ENCODE peak calls at places on chromosomes 2 and 18, in eight cellular contexts. U is progenitor cell of endocrine pancreas, L is adrenal gland, F is heart right ventricle, C is neural crest cell, X is heart left ventricle, G is GM23338, J is PC-3. W is an unnamed sample.
A peak's percentile ranks its signal among the peaks of the same experiment; 100 is the strongest.

GRCh38 chr2:71458413-71459083 is 5.2 kb downstream of the DYSF start:
- DNase-seq in U (no peak), L (no peak), F (peak; percentile 46), C (no peak), X (no peak), G (no peak), J (peak; percentile 35), W (no peak)

GRCh38 chr2:237291138-237291792 is 122.7 kb downstream of the COL6A3 start:
- DNase-seq in U (no peak), L (peak; percentile 95), F (peak; percentile 98), C (no peak), X (peak; percentile 93), G (peak; percentile 42), J (peak; percentile 98), W (no peak)

GRCh38 chr2:200509227-200509607 is 651 bp downstream of the KCTD18 start:
- DNase-seq in U (no peak), L (no peak), F (peak; percentile 5), C (no peak), X (no peak), G (peak; percentile 18), J (no peak), W (no peak)

GRCh38 chr18:9772847-9773677 is 65.0 kb downstream of the RAB31 start:
- DNase-seq in U (no peak), L (peak; percentile 50), F (no peak), C (no peak), X (no peak), G (no peak), J (no peak), W (no peak)

GRCh38 chr2:213159768-213160167 is 8.4 kb upstream of the IKZF2 start:
- DNase-seq in U (no peak), L (no peak), F (no peak), C (no peak), X (no peak), G (no peak), J (no peak), W (no peak)

GRCh38 chr2:158094487-158095092 is 7.1 kb upstream of the UPP2 start:
- DNase-seq in U (no peak), L (no peak), F (no peak), C (no peak), X (no peak), G (no peak), J (no peak), W (no peak)

GRCh38 chr2:224922142-224922727 is 120.0 kb downstream of the DOCK10 start:
- DNase-seq in U (no peak), L (no peak), F (no peak), C (no peak), X (no peak), G (no peak), J (no peak), W (no peak)

GRCh38 chr2:215843579-215843978 is 169.8 kb downstream of the MREG start:
- DNase-seq in U (no peak), L (peak; percentile 49), F (no peak), C (no peak), X (no peak), G (no peak), J (peak; percentile 93), W (no peak)

GRCh38 chr2:88874063-88874657 is 182.7 kb downstream of the RPIA start:
- DNase-seq in U (no peak), L (peak; percentile 30), F (peak; percentile 47), C (peak; percentile 6), X (no peak), G (peak; percentile 81), J (peak; percentile 76), W (peak; percentile 29)

GRCh38 chr2:64654063-64654811 is 524 bp upstream of the SERTAD2 start:
- DNase-seq in U (no peak), L (peak; percentile 83), F (peak; percentile 76), C (peak; percentile 72), X (peak; percentile 88), G (peak; percentile 76), J (peak; percentile 85), W (no peak)

GRCh38 chr2:691825-692224 is 14.6 kb upstream of the TMEM18 start:
- DNase-seq in U (no peak), L (no peak), F (no peak), C (no peak), X (no peak), G (no peak), J (no peak), W (no peak)

GRCh38 chr2:228545749-228546148 is 364.3 kb upstream of the SPHKAP start:
- DNase-seq in U (no peak), L (no peak), F (no peak), C (no peak), X (no peak), G (no peak), J (no peak), W (no peak)

GRCh38 chr18:63271881-63272299 is 47.7 kb downstream of the BCL2 start:
- DNase-seq in U (no peak), L (no peak), F (no peak), C (no peak), X (no peak), G (no peak), J (no peak), W (no peak)

GRCh38 chr2:172350844-172351480 is 76.4 kb upstream of the ITGA6 start:
- DNase-seq in U (no peak), L (peak; percentile 38), F (peak; percentile 84), C (no peak), X (peak; percentile 73), G (no peak), J (no peak), W (no peak)

GRCh38 chr2:168935810-168936581 is 34.9 kb downstream of the G6PC2 start:
- DNase-seq in U (no peak), L (no peak), F (no peak), C (no peak), X (no peak), G (no peak), J (peak; percentile 8), W (no peak)

GRCh38 chr18:9133225-9133624 is 3.4 kb upstream of the ANKRD12 start:
- DNase-seq in U (no peak), L (no peak), F (no peak), C (no peak), X (no peak), G (no peak), J (peak; percentile 41), W (no peak)

GRCh38 chr18:398866-399637 is 101.4 kb downstream of the COLEC12 start:
- DNase-seq in U (no peak), L (no peak), F (no peak), C (no peak), X (no peak), G (no peak), J (no peak), W (peak; percentile 65)

GRCh38 chr2:164661349-164661748 is 40.1 kb upstream of the GRB14 start:
- DNase-seq in U (no peak), L (no peak), F (no peak), C (no peak), X (no peak), G (no peak), J (peak; percentile 22), W (no peak)

GRCh38 chr2:73970850-73971471 is 13.7 kb upstream of the TET3 start:
- DNase-seq in U (no peak), L (peak; percentile 82), F (peak; percentile 82), C (no peak), X (peak; percentile 85), G (peak; percentile 45), J (no peak), W (peak; percentile 26)

GRCh38 chr18:12307871-12308385 is at the start of gene TUBB6:
- DNase-seq in U (no peak), L (peak; percentile 38), F (peak; percentile 81), C (peak; percentile 54), X (peak; percentile 90), G (peak; percentile 78), J (no peak), W (peak; percentile 71)

GRCh38 chr2:152443771-152444170 is 108.8 kb downstream of the FMNL2 start:
- DNase-seq in U (no peak), L (peak; percentile 35), F (no peak), C (no peak), X (no peak), G (no peak), J (no peak), W (no peak)

GRCh38 chr2:43593241-43593640 is 2.6 kb downstream of the THADA start:
- DNase-seq in U (no peak), L (no peak), F (no peak), C (no peak), X (no peak), G (no peak), J (no peak), W (no peak)

GRCh38 chr2:58553937-58554336 is 312.8 kb upstream of the FANCL start:
- DNase-seq in U (no peak), L (no peak), F (no peak), C (no peak), X (no peak), G (peak; percentile 72), J (peak; percentile 51), W (no peak)
- TF ChIP-seq CTCF in U (peak; percentile 42), L (no peak), F (no peak), C (peak; percentile 46), X (no peak), G (peak; percentile 79), J (peak; percentile 65), W (no peak)

DNA sequence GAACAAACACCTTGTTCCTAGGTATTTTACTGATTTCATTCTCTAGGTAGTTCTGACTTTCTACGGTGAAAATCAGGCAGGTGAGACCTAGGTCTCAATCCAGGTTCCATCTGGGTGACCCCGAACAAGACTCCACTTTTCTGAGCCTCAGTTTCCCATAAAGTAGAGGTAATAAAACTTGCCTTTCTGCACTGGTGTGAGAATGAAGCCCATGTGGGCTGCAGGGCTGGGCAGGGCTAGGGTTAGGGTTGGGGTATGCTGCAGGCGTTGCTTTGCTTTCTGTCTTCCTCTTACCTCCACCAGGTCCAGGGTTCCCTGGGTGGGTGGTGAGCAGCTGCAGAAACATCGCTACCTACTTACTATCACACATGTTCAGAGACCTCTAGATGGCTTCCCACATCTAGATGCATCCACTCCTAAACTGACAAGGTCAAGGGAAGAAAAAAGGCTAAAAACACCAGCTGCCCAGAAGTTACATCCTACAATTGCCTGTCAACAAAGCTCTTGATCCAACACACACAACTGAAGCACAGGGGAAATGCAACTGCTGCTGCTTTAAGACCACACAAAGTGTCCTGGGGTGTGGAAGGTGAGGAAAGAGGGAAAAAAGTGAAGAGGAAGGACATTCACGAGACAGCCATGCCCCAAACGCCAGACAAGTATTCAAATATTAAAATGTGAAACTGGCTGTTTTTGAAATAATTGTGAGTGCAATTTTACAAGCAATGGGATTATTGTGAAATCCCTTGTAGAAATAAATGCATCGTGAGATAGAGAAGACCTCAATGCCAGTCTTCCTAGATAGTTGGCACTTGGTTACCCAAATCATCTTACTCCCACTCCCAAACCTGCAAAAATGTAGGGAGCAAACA is 23.5 kb downstream of the MBP start:
- DNase-seq in U (no peak), L (no peak), F (no peak), C (no peak), X (no peak), G (no peak), J (no peak), W (no peak)
- TF ChIP-seq CTCF in U (no peak), L (no peak), F (no peak), C (no peak), X (no peak), G (no peak), J (no peak), W (no peak)

GRCh38 chr2:14565666-14566065 is 66.9 kb upstream of the LRATD1 start:
- DNase-seq in U (no peak), L (no peak), F (no peak), C (no peak), X (no peak), G (no peak), J (peak; percentile 19), W (no peak)
- TF ChIP-seq CTCF in U (no peak), L (no peak), F (no peak), C (no peak), X (no peak), G (no peak), J (no peak), W (no peak)

GRCh38 chr2:86082768-86083167 is 22.9 kb downstream of the POLR1A start:
- DNase-seq in U (no peak), L (no peak), F (no peak), C (no peak), X (no peak), G (no peak), J (no peak), W (no peak)

GRCh38 chr2:86087936-86088850 is 17.5 kb downstream of the POLR1A start:
- DNase-seq in U (no peak), L (no peak), F (no peak), C (no peak), X (no peak), G (peak; percentile 39), J (no peak), W (no peak)
- TF ChIP-seq CTCF in U (peak; percentile 53), L (peak; percentile 37), F (peak; percentile 35), C (peak; percentile 60), X (peak; percentile 10), G (peak; percentile 80), J (peak; percentile 61), W (peak; percentile 66)